ENCODE peak calls at places on chromosomes 2 and 18, in ten cellular contexts. K is endothelial cell of umbilical vein, A is cardiac muscle cell, W is fibroblast of mammary gland, N is body of pancreas, M is left ventricle myocardium inferior, O is psoas muscle, C is endothelial cell, P is brain microvascular endothelial cell, U is mesothelial cell of epicardium. Z is an unnamed sample.

GRCh38 chr2:162106146-162106551 is 32.1 kb upstream of the DPP4 start:
- DNase-seq in N (no peak), K (no peak), A (peak), M (no peak), C (no peak), W (peak), U (no peak), O (no peak), P (no peak), Z (no peak)

GRCh38 chr18:78271790-78272189 is 707.8 kb upstream of the SALL3 start:
- DNase-seq in A (no peak), M (no peak), K (no peak), W (no peak), O (no peak), U (no peak), C (no peak), N (no peak), P (no peak), Z (no peak)

GRCh38 chr18:21997207-21998143 is 171.9 kb upstream of the GATA6 start:
- DNase-seq in M (no peak), A (peak), K (peak), U (no peak), N (peak), W (peak), C (peak), O (no peak), P (peak), Z (no peak)

GRCh38 chr2:190840572-190841172 is 39.9 kb upstream of the GLS start:
- DNase-seq in U (no peak), M (no peak), N (no peak), W (no peak), A (no peak), K (peak), P (no peak), O (no peak), C (no peak), Z (no peak)

GRCh38 chr2:183348492-183348891 is 224.2 kb downstream of the NUP35 start:
- DNase-seq in K (no peak), N (no peak), M (no peak), O (no peak), P (no peak), W (no peak), A (no peak), U (no peak), C (no peak), Z (no peak)

GRCh38 chr2:233075141-233075965 is 15.2 kb downstream of the INPP5D start:
- DNase-seq in C (no peak), P (no peak), W (no peak), M (no peak), K (no peak), A (no peak), U (no peak), O (no peak), N (no peak), Z (no peak)

GRCh38 chr2:44077942-44078511 is 82.2 kb upstream of the LRPPRC start:
- DNase-seq in W (no peak), U (no peak), K (no peak), C (no peak), N (no peak), M (no peak), P (no peak), O (no peak), A (no peak), Z (no peak)

GRCh38 chr18:59052965-59053960 is 86.4 kb upstream of the SEC11C start:
- DNase-seq in C (no peak), M (no peak), K (no peak), W (no peak), N (peak), U (no peak), O (no peak), A (peak), P (no peak), Z (no peak)

GRCh38 chr2:11750422-11750821 is 4.0 kb downstream of the LPIN1 start:
- DNase-seq in O (no peak), C (no peak), M (no peak), A (no peak), U (no peak), P (no peak), K (no peak), N (no peak), W (peak), Z (no peak)

GRCh38 chr2:44974064-44974715 is 32.7 kb downstream of the SIX3 start:
- DNase-seq in C (peak), U (no peak), P (peak), N (peak), K (no peak), O (no peak), W (peak), A (peak), M (no peak), Z (no peak)

GRCh38 chr2:11281221-11281620 is 63.2 kb downstream of the ROCK2 start:
- DNase-seq in U (no peak), A (no peak), K (peak), W (no peak), C (no peak), P (no peak), M (no peak), O (no peak), N (no peak), Z (no peak)

GRCh38 chr18:23384778-23385736 is 68.0 kb upstream of the RIOK3 start:
- DNase-seq in N (no peak), O (no peak), P (no peak), M (no peak), U (no peak), A (no peak), W (no peak), K (no peak), C (no peak), Z (no peak)

GRCh38 chr2:238504181-238504711 is 77.5 kb downstream of the ASB1 start:
- DNase-seq in P (no peak), W (no peak), C (no peak), U (no peak), O (no peak), M (no peak), A (no peak), K (no peak), N (no peak), Z (no peak)

GRCh38 chr2:187509667-187510417 is 44.4 kb downstream of the TFPI start:
- DNase-seq in O (no peak), K (no peak), P (no peak), U (no peak), M (no peak), W (no peak), C (no peak), A (peak), N (no peak), Z (no peak)

GRCh38 chr2:159101755-159102489 is 133.5 kb downstream of the TANC1 start:
- DNase-seq in W (no peak), K (no peak), A (no peak), N (no peak), O (no peak), M (no peak), P (no peak), C (no peak), U (no peak), Z (no peak)

GRCh38 chr18:51621103-51621969 is 423.9 kb upstream of the MEX3C start:
- DNase-seq in K (peak), M (peak), W (peak), N (peak), O (no peak), C (peak), P (peak), U (peak), A (peak), Z (no peak)
- TF ChIP-seq CTCF in K (peak), M (peak), W (peak), N (peak), O (peak), C (peak), P (peak), U (peak), A (peak), Z (peak)

GRCh38 chr2:141947715-141948114 is 183.1 kb downstream of the LRP1B start:
- DNase-seq in W (no peak), N (no peak), P (no peak), U (no peak), C (no peak), K (no peak), O (no peak), M (no peak), A (no peak), Z (no peak)

GRCh38 chr2:141941224-141941714 is 189.5 kb downstream of the LRP1B start:
- DNase-seq in A (no peak), K (no peak), N (no peak), O (no peak), P (no peak), U (no peak), M (no peak), W (no peak), C (no peak), Z (no peak)

GRCh38 chr2:141940709-141941108 is 190.1 kb downstream of the LRP1B start:
- DNase-seq in P (no peak), C (no peak), N (no peak), W (no peak), A (no peak), O (no peak), K (no peak), U (no peak), M (no peak), Z (no peak)

GRCh38 chr2:141946016-141946415 is 184.8 kb downstream of the LRP1B start:
- DNase-seq in C (no peak), K (no peak), A (no peak), U (no peak), P (no peak), O (no peak), N (no peak), M (no peak), W (no peak), Z (no peak)

DNA sequence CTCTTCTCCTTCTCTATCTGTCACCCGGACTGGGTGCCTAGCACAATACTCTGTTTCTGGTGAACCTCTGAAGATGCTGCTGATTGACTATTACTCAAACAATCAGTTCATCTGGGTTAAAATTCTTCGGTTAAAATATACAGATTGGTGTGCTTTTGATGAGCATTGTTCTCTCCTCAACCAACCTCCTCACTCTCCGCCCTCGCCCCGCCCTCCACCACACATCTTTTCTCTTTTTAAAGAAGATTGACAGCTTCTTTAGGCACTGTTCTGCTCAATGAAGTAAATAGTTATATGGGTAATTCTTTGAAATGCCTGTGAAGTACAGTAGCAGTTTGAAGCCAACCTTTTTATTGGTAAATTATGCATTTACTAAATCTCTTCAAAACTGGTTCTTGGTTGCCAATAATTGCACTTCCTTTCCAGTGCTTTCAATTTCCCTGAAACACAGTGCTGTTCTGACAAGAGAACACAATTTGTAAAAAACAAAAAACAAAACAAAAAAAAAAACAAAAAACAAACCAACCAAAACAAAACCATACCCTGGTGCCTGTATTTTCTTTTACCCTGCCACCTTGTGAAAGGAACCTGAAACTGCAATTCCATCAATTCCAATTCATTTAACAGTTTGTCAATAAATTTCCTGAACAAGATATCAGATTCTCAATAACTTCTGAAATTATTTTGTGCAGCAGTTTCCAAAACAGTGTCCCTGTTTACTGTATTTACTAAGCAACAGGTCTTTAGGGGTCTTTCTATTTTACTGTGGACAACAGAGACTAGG is 188.6 kb downstream of the LRP1B start:
- DNase-seq in K (no peak), A (no peak), W (no peak), N (no peak), O (no peak), U (no peak), M (no peak), C (no peak), P (no peak), Z (no peak)
- TF ChIP-seq CTCF in K (no peak), A (peak), W (peak), N (no peak), O (no peak), U (peak), M (no peak), C (peak), P (peak), Z (no peak)

GRCh38 chr2:164913011-164913410 is 42.3 kb downstream of the SLC38A11 start:
- DNase-seq in W (no peak), U (no peak), K (no peak), O (no peak), M (no peak), C (no peak), N (no peak), A (no peak), P (no peak), Z (no peak)

GRCh38 chr2:164917296-164917903 is 37.9 kb downstream of the SLC38A11 start:
- DNase-seq in W (peak), P (peak), O (peak), M (peak), K (peak), C (peak), N (peak), U (no peak), A (peak), Z (no peak)

GRCh38 chr2:164910091-164910899 is 45.0 kb downstream of the SLC38A11 start:
- DNase-seq in C (no peak), O (no peak), A (no peak), W (peak), U (no peak), P (peak), N (peak), M (no peak), K (peak), Z (no peak)

GRCh38 chr2:164911832-164912231 is 43.5 kb downstream of the SLC38A11 start:
- DNase-seq in M (no peak), W (no peak), K (peak), P (no peak), O (no peak), U (no peak), A (no peak), C (no peak), N (no peak), Z (no peak)

DNA sequence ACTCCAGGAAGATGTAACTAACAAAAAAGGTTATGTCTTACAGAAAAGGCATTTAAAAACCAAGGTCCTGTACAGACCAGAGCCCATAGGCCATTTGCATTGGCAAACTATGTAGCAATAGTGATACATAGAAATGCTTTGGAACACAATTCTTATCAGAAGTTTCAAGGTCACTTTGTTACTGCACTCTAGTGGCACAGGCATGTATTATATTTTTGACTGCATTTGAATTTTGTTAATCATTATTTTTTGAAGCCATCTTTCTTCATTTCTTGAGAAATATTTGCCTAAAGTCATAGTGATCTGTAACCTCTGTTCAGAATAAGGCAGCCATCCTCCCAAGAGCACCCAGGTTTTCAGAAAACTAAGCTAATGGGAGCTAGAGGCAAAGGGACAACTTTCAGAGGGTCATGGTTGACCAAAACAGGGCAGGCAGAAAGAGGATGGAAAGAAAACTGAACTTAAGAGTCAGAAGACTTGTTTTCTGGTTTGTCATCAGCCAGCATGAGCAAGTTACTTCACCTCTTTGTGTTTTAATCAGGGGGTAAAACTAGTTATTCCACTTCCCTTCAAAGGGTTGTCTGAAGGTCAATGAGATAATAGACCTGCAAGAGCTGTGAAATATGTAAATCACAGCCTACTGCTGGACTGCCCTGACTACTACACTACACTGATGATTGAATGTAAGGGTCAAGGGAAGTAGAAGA is 41.5 kb downstream of the SLC38A11 start:
- DNase-seq in W (peak), M (no peak), O (no peak), C (no peak), U (no peak), P (peak), A (peak), K (peak), N (peak), Z (no peak)
- TF ChIP-seq CTCF in W (peak), M (peak), O (peak), C (no peak), U (peak), P (peak), A (peak), K (peak), N (peak), Z (peak)

GRCh38 chr2:118061135-118061955 is 26.9 kb upstream of the INSIG2 start:
- DNase-seq in W (peak), M (no peak), C (peak), U (no peak), A (peak), N (peak), O (peak), K (peak), P (peak), Z (no peak)
- TF ChIP-seq CTCF in W (peak), M (peak), C (peak), U (no peak), A (peak), N (peak), O (peak), K (no peak), P (peak), Z (no peak)

GRCh38 chr2:23400703-23401102 is 15.7 kb downstream of the KLHL29 start:
- DNase-seq in N (no peak), U (peak), P (no peak), C (no peak), W (no peak), O (no peak), A (no peak), M (no peak), K (no peak), Z (no peak)

GRCh38 chr2:23399674-23400261 is 14.8 kb downstream of the KLHL29 start:
- DNase-seq in W (no peak), O (no peak), N (no peak), U (no peak), K (no peak), P (no peak), M (no peak), C (no peak), A (no peak), Z (no peak)

GRCh38 chr2:23401427-23402204 is 16.6 kb downstream of the KLHL29 start:
- DNase-seq in U (peak), A (no peak), P (no peak), C (no peak), O (no peak), N (no peak), M (no peak), W (no peak), K (no peak), Z (no peak)

GRCh38 chr2:23402205-23402740 is 17.3 kb downstream of the KLHL29 start:
- DNase-seq in N (no peak), M (no peak), U (peak), O (no peak), W (no peak), C (no peak), P (no peak), K (no peak), A (no peak), Z (no peak)

DNA sequence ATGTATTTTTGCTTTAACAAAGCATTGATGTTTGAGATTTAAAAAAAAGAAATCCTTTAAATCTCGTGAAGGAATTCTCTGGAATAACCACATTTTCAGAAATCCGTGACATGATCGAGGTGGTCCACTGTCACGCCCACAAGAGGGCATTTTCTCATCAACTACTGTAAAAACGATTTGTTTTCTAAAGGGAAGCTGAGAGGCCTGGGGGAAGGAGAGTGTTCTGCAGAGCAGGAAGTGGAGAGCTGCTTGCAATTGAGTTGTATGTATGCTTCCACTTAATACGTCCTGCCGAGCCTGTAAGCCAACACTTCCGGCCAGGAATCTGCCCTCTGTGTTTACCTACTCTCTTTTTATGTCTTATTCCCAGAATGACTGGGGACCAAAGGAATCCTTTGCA is 19.4 kb downstream of the KLHL29 start:
- DNase-seq in K (peak), N (peak), W (peak), O (no peak), C (peak), M (no peak), U (peak), P (peak), A (peak), Z (no peak)
- TF ChIP-seq CTCF in K (no peak), N (no peak), W (no peak), O (peak), C (no peak), M (peak), U (no peak), P (peak), A (peak), Z (no peak)

GRCh38 chr18:31943895-31944816 is 1.2 kb upstream of the TRAPPC8 start:
- DNase-seq in P (no peak), U (no peak), N (no peak), A (no peak), O (no peak), W (no peak), M (no peak), C (no peak), K (peak), Z (no peak)

GRCh38 chr18:31941010-31941809 is 1.7 kb downstream of the TRAPPC8 start:
- DNase-seq in P (no peak), N (no peak), A (no peak), M (no peak), K (no peak), U (no peak), W (no peak), O (no peak), C (no peak), Z (no peak)

GRCh38 chr18:31946305-31947046 is 3.5 kb upstream of the TRAPPC8 start:
- DNase-seq in C (no peak), M (no peak), P (no peak), K (no peak), N (no peak), W (no peak), A (no peak), U (no peak), O (no peak), Z (no peak)

GRCh38 chr18:31942301-31942998 is 478 bp downstream of the TRAPPC8 start:
- DNase-seq in P (peak), K (peak), U (no peak), O (peak), M (no peak), N (peak), W (peak), C (peak), A (peak), Z (no peak)

DNA sequence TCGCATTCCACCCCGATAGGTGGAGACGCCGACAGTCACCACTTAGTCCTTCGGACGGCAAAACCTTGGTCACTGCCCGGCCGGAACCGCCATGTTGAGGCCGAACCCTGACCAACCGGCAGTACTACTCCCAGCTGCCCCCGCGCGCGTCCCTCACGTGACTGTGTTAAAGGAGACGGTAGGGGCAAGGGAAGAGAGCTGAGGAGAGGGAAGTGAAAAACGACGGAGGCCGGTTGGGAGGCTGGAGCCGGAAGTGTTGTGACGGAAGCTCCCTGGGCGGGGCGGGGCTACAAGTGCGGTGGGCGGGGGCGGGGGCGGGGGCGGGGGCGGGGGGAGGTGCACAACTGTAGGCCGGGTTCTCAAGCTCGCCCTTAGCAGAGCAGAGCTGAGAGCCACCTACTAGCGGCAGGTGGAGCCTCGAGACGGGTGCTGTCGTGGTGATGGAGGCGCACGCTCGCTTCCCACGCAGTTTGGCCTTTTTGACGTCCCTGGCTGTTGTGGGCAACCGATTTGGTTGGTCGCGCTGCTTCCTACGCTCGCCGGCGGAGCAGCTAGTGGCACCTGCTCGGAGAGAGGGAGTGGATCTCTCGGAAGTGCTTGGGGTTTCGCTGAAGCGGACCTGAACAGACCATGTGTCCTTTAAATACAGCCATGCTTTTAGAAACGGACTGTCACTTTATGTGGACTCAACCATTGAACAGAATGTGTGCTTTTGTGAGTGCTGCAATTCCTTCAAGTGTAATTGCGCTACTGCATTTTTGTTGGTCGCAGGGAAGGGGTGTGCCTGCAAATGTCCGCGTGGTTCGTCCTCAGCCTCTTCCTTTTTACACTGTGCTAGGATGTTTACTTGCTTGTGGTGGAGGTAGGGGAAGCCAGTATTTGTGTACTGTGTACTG is at the start of gene TRAPPC8:
- DNase-seq in M (peak), P (peak), U (peak), A (peak), C (peak), O (peak), K (peak), W (peak), N (peak), Z (peak)
- TF ChIP-seq CTCF in M (no peak), P (no peak), U (no peak), A (no peak), C (no peak), O (no peak), K (no peak), W (no peak), N (peak), Z (no peak)

Z was measured in thoracic aorta.